ENCODE peak calls at places on chromosome 11, in four cellular contexts. Q, C, O and W are unnamed samples.

GRCh38 chr11:128327274-128327673 is 260.1 kb downstream of the ETS1 start:
- DNase-seq in Q (no peak), C (no peak), O (no peak), W (no peak)

GRCh38 chr11:44008698-44009097 is 39.1 kb upstream of the ACCSL start:
- DNase-seq in Q (no peak), C (no peak), O (no peak), W (no peak)

GRCh38 chr11:62337682-62338181 is 484 bp downstream of the ASRGL1 start:
- DNase-seq in Q (no peak), C (peak), O (no peak), W (peak)

GRCh38 chr11:132520199-132520598 is 1012.1 kb downstream of the OPCML start:
- DNase-seq in Q (no peak), C (no peak), O (no peak), W (no peak)

GRCh38 chr11:116636341-116636968 is 136.3 kb downstream of the BUD13 start:
- DNase-seq in Q (no peak), C (no peak), O (no peak), W (no peak)

GRCh38 chr11:130115218-130115617 is 44.4 kb upstream of the ST14 start:
- DNase-seq in Q (peak), C (no peak), O (peak), W (no peak)

GRCh38 chr11:8309862-8310261 is 46.2 kb upstream of the LMO1 start:
- DNase-seq in Q (no peak), C (peak), O (no peak), W (no peak)

GRCh38 chr11:96061730-96062524 is 138.0 kb upstream of the MTMR2 start:
- DNase-seq in Q (peak), C (no peak), O (peak), W (no peak)

GRCh38 chr11:13012037-13012693 is 3.0 kb downstream of the RASSF10 start:
- DNase-seq in Q (no peak), C (peak), O (no peak), W (peak)

GRCh38 chr11:129278586-129279319 is 86.6 kb upstream of the ARHGAP32 start:
- DNase-seq in Q (no peak), C (peak), O (peak), W (no peak)

GRCh38 chr11:124297921-124298320 is 15.8 kb downstream of the OR8D1 start:
- DNase-seq in Q (no peak), C (no peak), O (no peak), W (no peak)

GRCh38 chr11:3353066-3353465 is 25.9 kb downstream of the ZNF195 start:
- DNase-seq in Q (no peak), C (no peak), O (no peak), W (no peak)

GRCh38 chr11:47379317-47379716 is 970 bp upstream of the SPI1 start:
- DNase-seq in Q (no peak), C (no peak), O (no peak), W (no peak)

GRCh38 chr11:44634401-44635281 is 69.2 kb downstream of the CD82 start:
- DNase-seq in Q (no peak), C (peak), O (peak), W (peak)

GRCh38 chr11:95485115-95485900 is 254.3 kb upstream of the SESN3 start:
- DNase-seq in Q (no peak), C (no peak), O (peak), W (no peak)

GRCh38 chr11:3667149-3668035 is 3.8 kb downstream of the CHRNA10 start:
- DNase-seq in Q (no peak), C (no peak), O (no peak), W (no peak)

GRCh38 chr11:74949748-74950127 is 672 bp downstream of the SPCS2 start:
- DNase-seq in Q (no peak), C (peak), O (no peak), W (peak)

GRCh38 chr11:12094872-12095800 is 15.3 kb upstream of the MICAL2 start:
- DNase-seq in Q (no peak), C (no peak), O (no peak), W (peak)

GRCh38 chr11:13328276-13328675 is 50.7 kb downstream of the BMAL1 start:
- DNase-seq in Q (no peak), C (no peak), O (no peak), W (no peak)

GRCh38 chr11:12019867-12020416 is 11.5 kb upstream of the DKK3 start:
- DNase-seq in Q (no peak), C (peak), O (no peak), W (peak)

GRCh38 chr11:27592111-27592780 is 85.7 kb upstream of the LIN7C start:
- DNase-seq in Q (no peak), C (no peak), O (peak), W (no peak)

GRCh38 chr11:44760917-44761545 is 34.3 kb downstream of the TSPAN18 start:
- DNase-seq in Q (peak), C (peak), O (peak), W (peak)

GRCh38 chr11:128886401-128887119 is 4.6 kb upstream of the KCNJ5 start:
- DNase-seq in Q (no peak), C (peak), O (no peak), W (no peak)

GRCh38 chr11:1162498-1163311 is 5.0 kb downstream of the MUC5AC start:
- DNase-seq in Q (no peak), C (no peak), O (no peak), W (no peak)

GRCh38 chr11:128624269-128625170 is 37.2 kb upstream of the ETS1 start:
- DNase-seq in Q (peak), C (no peak), O (no peak), W (no peak)

GRCh38 chr11:45662665-45663485 is 2.5 kb downstream of the CHST1 start:
- DNase-seq in Q (no peak), C (peak), O (peak), W (peak)